ENCODE peak calls at places on chromosome 5, in four cellular contexts. V, B, O and G are unnamed samples.

GRCh38 chr5:149397530-149397929 is 18.4 kb upstream of the IL17B start:
- DNase-seq in V (peak; percentile 99), B (no peak), O (no peak), G (no peak)

GRCh38 chr5:148374693-148375360 is 8.9 kb upstream of the FBXO38 start:
- DNase-seq in O (peak; percentile 26), B (no peak), V (peak; percentile 69), G (peak; percentile 20)

GRCh38 chr5:174951151-174951780 is 226.9 kb downstream of the MSX2 start:
- DNase-seq in O (peak; percentile 34), B (peak; percentile 18), V (peak; percentile 76), G (peak; percentile 37)

GRCh38 chr5:142777858-142778257 is 7.7 kb downstream of the ARHGAP26 start:
- DNase-seq in V (no peak), B (no peak), O (no peak), G (no peak)

GRCh38 chr5:147168578-147169327 is 66.1 kb upstream of the STK32A start:
- DNase-seq in V (peak; percentile 72), B (no peak), O (no peak), G (no peak)

GRCh38 chr5:100667021-100667671 is 132.0 kb downstream of the FAM174A start:
- DNase-seq in V (peak; percentile 77), O (no peak), B (no peak), G (no peak)

GRCh38 chr5:91957671-91958070 is 574.6 kb upstream of the ARRDC3 start:
- DNase-seq in O (no peak), B (no peak), V (peak; percentile 66), G (no peak)

GRCh38 chr5:158856295-158856694 is 243.4 kb downstream of the EBF1 start:
- DNase-seq in V (no peak), O (no peak), B (no peak), G (no peak)

GRCh38 chr5:172958268-172959046 is 767 bp upstream of the RPL26L1 start:
- DNase-seq in O (peak; percentile 7), B (peak; percentile 66), V (peak; percentile 53), G (no peak)

GRCh38 chr5:151739395-151739794 is 19.0 kb downstream of the ATOX1 start:
- DNase-seq in V (no peak), O (no peak), B (no peak), G (no peak)

GRCh38 chr5:17000296-17000939 is 64.3 kb upstream of the MYO10 start:
- DNase-seq in V (peak; percentile 95), B (no peak), O (no peak), G (no peak)

GRCh38 chr5:25160851-25161348 is 516.1 kb upstream of the CDH10 start:
- DNase-seq in B (no peak), V (no peak), O (no peak), G (no peak)

GRCh38 chr5:172454355-172455086 is at the start of gene SH3PXD2B:
- DNase-seq in O (no peak), B (peak; percentile 73), V (peak; percentile 74), G (peak; percentile 38)

GRCh38 chr5:139637438-139638089 is 10.6 kb upstream of the CXXC5 start:
- DNase-seq in O (peak; percentile 66), B (peak; percentile 89), V (peak; percentile 74), G (peak; percentile 51)

GRCh38 chr5:32331927-32332274 is 19.2 kb upstream of the MTMR12 start:
- DNase-seq in V (no peak), B (no peak), O (no peak), G (no peak)

GRCh38 chr5:109516385-109516784 is 106.6 kb upstream of the PJA2 start:
- DNase-seq in O (no peak), B (no peak), V (peak; percentile 51), G (no peak)

GRCh38 chr5:177189416-177189815 is 55.8 kb downstream of the NSD1 start:
- DNase-seq in V (no peak), O (no peak), B (no peak), G (no peak)

GRCh38 chr5:1435369-1435768 is 9.9 kb downstream of the SLC6A3 start:
- DNase-seq in V (no peak), O (no peak), B (no peak), G (no peak)

GRCh38 chr5:149011084-149011483 is 51.8 kb downstream of the SH3TC2 start:
- DNase-seq in V (no peak), O (no peak), B (no peak), G (no peak)